ENCODE peak calls at places on chromosomes 6 and 20, in ten cellular contexts. C is hippocampal formation; H is nephron progenitor cell; L is RWPE1; B is GM12892; S is WTC11; V is NCI-H1105 treated with DMSO at 0.1 percent for 48 hours; F is stimulated activated CD4-positive, alpha-beta T cell treated with anti-CD3 and anti-CD28 coated beads, Interleukin-2, amount 100 ng/mL, for 24 hours; X is AG20443; N is spleen. M is an unnamed sample.

GRCh38 chr6:21496275-21496674 is 97.3 kb upstream of the SOX4 start:
- DNase-seq in C (no peak), H (no peak), L (no peak), B (no peak), S (no peak), V (no peak), F (no peak), X (no peak), N (no peak), M (no peak)

GRCh38 chr20:47360207-47360488 is 3.6 kb upstream of the ZMYND8 start:
- DNase-seq in C (no peak), H (no peak), L (peak), B (no peak), S (no peak), V (no peak), F (no peak), X (no peak), N (peak), M (peak)

GRCh38 chr20:63280929-63281545 is 8.4 kb downstream of the ARFGAP1 start:
- DNase-seq in C (no peak), H (no peak), L (no peak), B (no peak), S (peak), V (no peak), F (no peak), X (no peak), N (no peak), M (no peak)

GRCh38 chr6:105644073-105644489 is 241.2 kb upstream of the PREP start:
- DNase-seq in C (no peak), H (no peak), L (no peak), B (no peak), S (no peak), V (no peak), F (no peak), X (no peak), N (no peak), M (no peak)

GRCh38 chr6:34301408-34301807 is 52.6 kb upstream of the SMIM29 start:
- DNase-seq in C (no peak), H (no peak), L (no peak), B (no peak), S (no peak), V (no peak), F (no peak), X (no peak), N (no peak), M (no peak)

GRCh38 chr20:63167026-63167917 is 48.7 kb downstream of the YTHDF1 start:
- DNase-seq in C (no peak), H (no peak), L (no peak), B (no peak), S (no peak), V (no peak), F (no peak), X (no peak), N (no peak), M (no peak)

GRCh38 chr20:5608104-5608447 is 142.1 kb upstream of the SHLD1 start:
- DNase-seq in C (no peak), H (no peak), L (no peak), B (no peak), S (no peak), V (peak), F (no peak), X (no peak), N (no peak), M (peak)

GRCh38 chr20:50559856-50560623 is 49.9 kb downstream of the PTPN1 start:
- DNase-seq in C (no peak), H (no peak), L (no peak), B (no peak), S (no peak), V (no peak), F (no peak), X (no peak), N (no peak), M (no peak)

GRCh38 chr20:60553095-60553494 is 594.9 kb downstream of the CDH26 start:
- DNase-seq in C (no peak), H (no peak), L (no peak), B (no peak), S (no peak), V (no peak), F (no peak), X (no peak), N (no peak), M (no peak)

GRCh38 chr6:113406051-113406695 is 451.0 kb upstream of the MARCKS start:
- DNase-seq in C (no peak), H (no peak), L (no peak), B (no peak), S (no peak), V (no peak), F (no peak), X (no peak), N (no peak), M (no peak)

GRCh38 chr6:25157183-25157582 is 122.0 kb upstream of the CARMIL1 start:
- DNase-seq in C (no peak), H (no peak), L (no peak), B (no peak), S (no peak), V (no peak), F (no peak), X (no peak), N (no peak), M (no peak)

GRCh38 chr20:3082306-3082951 is 2.1 kb downstream of the AVP start:
- DNase-seq in C (no peak), H (peak), L (no peak), B (no peak), S (peak), V (no peak), F (peak), X (peak), N (no peak), M (no peak)

GRCh38 chr6:149771185-149771584 is 21.6 kb downstream of the PCMT1 start:
- DNase-seq in C (no peak), H (no peak), L (no peak), B (no peak), S (no peak), V (no peak), F (no peak), X (no peak), N (no peak), M (no peak)

GRCh38 chr20:63957004-63957689 is 931 bp upstream of the UCKL1 start:
- DNase-seq in C (peak), H (peak), L (peak), B (peak), S (peak), V (peak), F (peak), X (peak), N (peak), M (peak)

GRCh38 chr20:39865446-39865845 is 823.6 kb downstream of the MAFB start:
- DNase-seq in C (no peak), H (no peak), L (no peak), B (no peak), S (no peak), V (no peak), F (no peak), X (no peak), N (no peak), M (no peak)

GRCh38 chr6:146871613-146872465 is 273.1 kb downstream of the ADGB start:
- DNase-seq in C (no peak), H (no peak), L (no peak), B (no peak), S (no peak), V (peak), F (no peak), X (peak), N (no peak), M (no peak)

GRCh38 chr20:6769953-6770831 is 2.7 kb downstream of the BMP2 start:
- DNase-seq in C (no peak), H (peak), L (peak), B (no peak), S (peak), V (no peak), F (no peak), X (peak), N (peak), M (no peak)

GRCh38 chr20:3739054-3739925 is 6.8 kb downstream of the HSPA12B start:
- DNase-seq in C (no peak), H (no peak), L (no peak), B (no peak), S (no peak), V (no peak), F (no peak), X (no peak), N (peak), M (no peak)

GRCh38 chr20:20743511-20744169 is 31.2 kb upstream of the RALGAPA2 start:
- DNase-seq in C (peak), H (no peak), L (no peak), B (no peak), S (peak), V (no peak), F (no peak), X (no peak), N (peak), M (peak)